ENCODE peak calls at places on chromosomes 6 and 20, in ten cellular contexts. G, V, E, M, T, B, F, X, L and C are unnamed samples.

GRCh38 chr20:57671662-57672061 is 38.2 kb downstream of the PMEPA1 start:
- DNase-seq in G (no peak), V (no peak), E (no peak), M (no peak), T (no peak), B (no peak), F (no peak), X (no peak), L (no peak), C (no peak)

GRCh38 chr6:112027942-112028674 is 25.8 kb upstream of the CCN6 start:
- DNase-seq in G (no peak), V (peak), E (no peak), M (no peak), T (no peak), B (peak), F (no peak), X (no peak), L (peak), C (no peak)

GRCh38 chr20:18705906-18706305 is 107.7 kb upstream of the SCP2D1 start:
- DNase-seq in G (no peak), V (no peak), E (no peak), M (no peak), T (no peak), B (no peak), F (peak), X (no peak), L (no peak), C (no peak)

GRCh38 chr20:57225830-57226229 is 40.6 kb downstream of the BMP7 start:
- DNase-seq in G (no peak), V (no peak), E (no peak), M (no peak), T (no peak), B (no peak), F (no peak), X (no peak), L (no peak), C (no peak)

GRCh38 chr6:141541766-141542324 is 590.9 kb upstream of the GJE1 start:
- DNase-seq in G (no peak), V (no peak), E (no peak), M (no peak), T (no peak), B (no peak), F (peak), X (no peak), L (peak), C (no peak)

GRCh38 chr6:111624391-111625098 is 18.9 kb upstream of the TRAF3IP2 start:
- DNase-seq in G (no peak), V (no peak), E (no peak), M (no peak), T (no peak), B (no peak), F (peak), X (no peak), L (no peak), C (no peak)

GRCh38 chr20:17995967-17996819 is 27.4 kb downstream of the MGME1 start:
- DNase-seq in G (peak), V (peak), E (no peak), M (peak), T (peak), B (peak), F (peak), X (no peak), L (peak), C (no peak)

GRCh38 chr6:87276624-87277023 is 45.8 kb upstream of the SMIM8 start:
- DNase-seq in G (no peak), V (no peak), E (no peak), M (no peak), T (no peak), B (no peak), F (no peak), X (no peak), L (no peak), C (no peak)

GRCh38 chr6:88623531-88623930 is 339.9 kb downstream of the RNGTT start:
- DNase-seq in G (no peak), V (no peak), E (no peak), M (no peak), T (no peak), B (no peak), F (no peak), X (no peak), L (peak), C (no peak)

GRCh38 chr20:58712823-58713731 is 20.5 kb downstream of the NPEPL1 start:
- DNase-seq in G (no peak), V (no peak), E (peak), M (peak), T (no peak), B (no peak), F (no peak), X (peak), L (no peak), C (no peak)

GRCh38 chr6:169839898-169840631 is 88.6 kb downstream of the ERMARD start:
- DNase-seq in G (no peak), V (no peak), E (peak), M (no peak), T (no peak), B (no peak), F (no peak), X (no peak), L (no peak), C (no peak)

GRCh38 chr6:114690625-114691024 is 347.8 kb upstream of the HS3ST5 start:
- DNase-seq in G (no peak), V (no peak), E (no peak), M (no peak), T (no peak), B (no peak), F (no peak), X (no peak), L (no peak), C (no peak)

GRCh38 chr20:41178904-41179432 is 41.6 kb downstream of the PLCG1 start:
- DNase-seq in G (no peak), V (no peak), E (no peak), M (no peak), T (peak), B (no peak), F (no peak), X (no peak), L (peak), C (no peak)

GRCh38 chr20:32017711-32018251 is 7.5 kb downstream of the CCM2L start:
- DNase-seq in G (peak), V (peak), E (peak), M (peak), T (no peak), B (peak), F (no peak), X (no peak), L (no peak), C (no peak)

GRCh38 chr6:56739836-56740815 is 97.4 kb upstream of the DST start:
- DNase-seq in G (no peak), V (no peak), E (no peak), M (peak), T (no peak), B (no peak), F (no peak), X (no peak), L (no peak), C (no peak)

GRCh38 chr6:45136495-45136894 is 191.6 kb upstream of the RUNX2 start:
- DNase-seq in G (no peak), V (no peak), E (no peak), M (no peak), T (no peak), B (no peak), F (no peak), X (no peak), L (no peak), C (no peak)

GRCh38 chr6:137787016-137787415 is 80.0 kb upstream of the TNFAIP3 start:
- DNase-seq in G (no peak), V (no peak), E (no peak), M (no peak), T (no peak), B (no peak), F (no peak), X (no peak), L (peak), C (no peak)